ENCODE peak calls at places on chromosomes 6 and 20, in nine cellular contexts. S is mesendoderm; A is astrocyte; W is cardiac muscle cell; P is CD8-positive, alpha-beta T cell; H is A549; C is kidney; R is breast epithelium; J is neural progenitor cell. Y is an unnamed sample.
A peak's percentile ranks its signal among the peaks of the same experiment; 100 is the strongest.

GRCh38 chr6:84618836-84619235 is 145.6 kb downstream of the TBX18 start:
- DNase-seq in S (peak; percentile 90), A (peak; percentile 68), W (peak; percentile 78), P (no peak), H (no peak), C (no peak), R (no peak), J (peak; percentile 67), Y (no peak)

GRCh38 chr20:2631228-2631627 is 21.2 kb upstream of the NOP56 start:
- DNase-seq in S (peak; percentile 21), A (no peak), W (no peak), P (no peak), H (no peak), C (no peak), R (no peak), J (no peak), Y (no peak)

GRCh38 chr20:5504061-5504739 is 187.4 kb upstream of the PROKR2 start:
- DNase-seq in S (no peak), A (peak; percentile 9), W (no peak), P (no peak), H (no peak), C (peak; percentile 81), R (peak; percentile 59), J (no peak), Y (no peak)

GRCh38 chr20:6045566-6045965 is 8.3 kb downstream of the LRRN4 start:
- DNase-seq in S (no peak), A (peak; percentile 43), W (no peak), P (no peak), H (no peak), C (no peak), R (no peak), J (no peak), Y (no peak)

GRCh38 chr6:85479221-85479620 is 29.3 kb downstream of the NT5E start:
- DNase-seq in S (no peak), A (no peak), W (no peak), P (no peak), H (no peak), C (no peak), R (no peak), J (no peak), Y (no peak)

GRCh38 chr20:40563296-40563950 is 125.6 kb downstream of the MAFB start:
- DNase-seq in S (no peak), A (peak; percentile 66), W (no peak), P (no peak), H (peak; percentile 19), C (peak; percentile 95), R (peak; percentile 71), J (no peak), Y (peak; percentile 40)

GRCh38 chr6:99739526-99739925 is 132.9 kb downstream of the PRDM13 start:
- DNase-seq in S (no peak), A (no peak), W (no peak), P (no peak), H (no peak), C (no peak), R (no peak), J (no peak), Y (no peak)

GRCh38 chr6:88512951-88513350 is 346.8 kb upstream of the CNR1 start:
- DNase-seq in S (no peak), A (no peak), W (no peak), P (no peak), H (no peak), C (no peak), R (no peak), J (no peak), Y (peak; percentile 1)

GRCh38 chr6:112680076-112680475 is 332.9 kb downstream of the RFPL4B start:
- DNase-seq in S (no peak), A (no peak), W (no peak), P (no peak), H (no peak), C (no peak), R (no peak), J (no peak), Y (no peak)

GRCh38 chr6:166056637-166057036 is 111.0 kb downstream of the TBXT start:
- DNase-seq in S (no peak), A (peak; percentile 84), W (no peak), P (no peak), H (no peak), C (no peak), R (no peak), J (no peak), Y (no peak)

GRCh38 chr20:61053487-61054277 is 198.4 kb upstream of the CDH4 start:
- DNase-seq in S (no peak), A (no peak), W (no peak), P (no peak), H (no peak), C (no peak), R (no peak), J (no peak), Y (no peak)

GRCh38 chr6:90375681-90376439 is 79.2 kb upstream of the BACH2 start:
- DNase-seq in S (no peak), A (peak; percentile 92), W (no peak), P (no peak), H (no peak), C (peak; percentile 75), R (no peak), J (no peak), Y (no peak)

GRCh38 chr6:76697585-76697984 is 625.1 kb upstream of the IMPG1 start:
- DNase-seq in S (peak; percentile 86), A (no peak), W (no peak), P (no peak), H (no peak), C (no peak), R (no peak), J (peak; percentile 27), Y (peak; percentile 46)

GRCh38 chr6:147141690-147142308 is 62.4 kb upstream of the STXBP5 start:
- DNase-seq in S (peak; percentile 24), A (peak; percentile 66), W (no peak), P (no peak), H (no peak), C (no peak), R (no peak), J (no peak), Y (peak; percentile 71)

GRCh38 chr6:35391240-35391968 is 49.0 kb downstream of the PPARD start:
- DNase-seq in S (no peak), A (peak; percentile 98), W (no peak), P (no peak), H (no peak), C (no peak), R (no peak), J (no peak), Y (peak; percentile 97)

GRCh38 chr6:127582777-127583462 is 5.9 kb downstream of the C6orf58 start:
- DNase-seq in S (no peak), A (peak; percentile 71), W (no peak), P (no peak), H (peak; percentile 22), C (no peak), R (no peak), J (no peak), Y (peak; percentile 82)
- H3K4me1 ChIP-seq in S (no peaks in the 10 kb centered on the region), A (no peaks in the 10 kb centered on the region), W (no peaks in the 10 kb centered on the region), P (no peaks in the 10 kb centered on the region), H (peaks cover 12% of the 10 kb centered on the region), C (no peaks in the 10 kb centered on the region), R (no peaks in the 10 kb centered on the region), J (no peaks in the 10 kb centered on the region), Y (peaks cover 12% of the 10 kb centered on the region)

DNA sequence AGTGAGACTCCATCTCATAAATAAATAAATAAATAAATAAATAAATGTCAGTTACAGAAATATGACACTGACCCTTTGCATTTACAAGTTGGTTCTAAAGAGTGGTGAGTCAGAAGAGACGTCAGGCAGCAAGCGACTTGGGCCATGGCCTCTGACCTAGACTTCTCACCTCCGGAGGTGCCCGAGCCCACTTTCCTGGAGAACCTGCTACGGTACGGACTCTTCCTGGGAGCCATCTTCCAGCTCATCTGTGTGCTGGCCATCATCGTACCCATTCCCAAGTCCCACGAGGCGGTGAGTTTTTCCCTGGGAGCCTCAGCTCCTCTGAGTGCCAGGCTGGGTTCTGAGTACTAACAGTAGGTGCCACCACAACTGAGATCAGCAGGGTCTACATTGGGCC is 11.7 kb downstream of the MANBAL start:
- DNase-seq in S (no peak), A (no peak), W (no peak), P (no peak), H (no peak), C (no peak), R (no peak), J (no peak), Y (no peak)
- H3K4me1 ChIP-seq in S (no peaks in the 10 kb centered on the region), A (peaks cover 18% of the 10 kb centered on the region), W (peaks cover 18% of the 10 kb centered on the region), P (peaks cover 3% of the 10 kb centered on the region), H (peaks cover 56% of the 10 kb centered on the region), C (no peaks in the 10 kb centered on the region), R (no peaks in the 10 kb centered on the region), J (peaks cover 23% of the 10 kb centered on the region), Y (peaks cover 18% of the 10 kb centered on the region)

GRCh38 chr6:15248451-15249370 is 2.8 kb downstream of the JARID2 start:
- DNase-seq in S (peak; percentile 98), A (peak; percentile 91), W (peak; percentile 93), P (peak; percentile 99), H (peak; percentile 84), C (peak; percentile 98), R (peak; percentile 93), J (peak; percentile 99), Y (peak; percentile 83)

GRCh38 chr6:15249371-15250019 is 3.6 kb downstream of the JARID2 start:
- DNase-seq in S (no peak), A (no peak), W (no peak), P (no peak), H (no peak), C (no peak), R (no peak), J (peak; percentile 23), Y (no peak)

GRCh38 chr6:15252205-15252604 is 6.3 kb downstream of the JARID2 start:
- DNase-seq in S (peak; percentile 66), A (no peak), W (no peak), P (no peak), H (no peak), C (no peak), R (no peak), J (no peak), Y (no peak)

GRCh38 chr6:15247750-15248450 is 2.0 kb downstream of the JARID2 start:
- DNase-seq in S (peak; percentile 70), A (peak; percentile 63), W (peak; percentile 76), P (peak; percentile 39), H (peak; percentile 51), C (peak; percentile 90), R (peak; percentile 58), J (peak; percentile 88), Y (peak; percentile 27)

DNA sequence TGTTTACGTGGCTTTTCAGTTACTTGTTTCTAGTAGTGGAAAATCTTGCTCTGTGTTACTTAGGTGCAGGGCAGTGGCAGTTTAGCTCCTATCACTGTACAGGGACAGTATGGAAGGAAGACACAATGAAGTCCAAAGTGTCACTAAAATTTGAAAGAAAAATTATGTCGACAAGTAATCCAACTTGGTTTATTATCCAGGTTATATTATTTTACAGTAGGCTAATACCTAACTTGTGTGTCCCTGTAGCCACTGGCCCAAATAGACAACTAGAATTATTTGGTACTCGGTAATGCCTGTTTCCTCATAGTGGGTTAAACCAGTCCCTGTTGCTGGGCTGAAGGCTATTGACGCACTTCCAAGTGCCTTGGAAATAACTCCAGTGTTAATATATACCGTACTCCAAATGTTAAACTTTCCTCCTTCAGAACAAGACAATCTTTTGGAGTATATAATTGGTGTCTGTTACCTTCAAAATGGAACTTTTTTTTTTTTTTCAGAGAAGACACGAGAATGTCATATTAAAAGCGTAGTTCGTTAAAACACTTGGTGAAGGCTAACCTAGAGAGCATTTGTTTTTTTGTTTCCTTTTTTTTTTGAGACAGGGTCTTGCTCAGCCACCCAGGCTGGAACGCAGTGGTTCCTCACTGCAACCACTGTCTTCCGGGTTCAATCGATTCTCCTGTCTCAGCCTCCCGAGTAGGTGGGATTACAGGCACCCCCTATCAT is 4.7 kb downstream of the JARID2 start:
- DNase-seq in S (no peak), A (no peak), W (no peak), P (no peak), H (no peak), C (no peak), R (no peak), J (no peak), Y (no peak)
- H3K4me1 ChIP-seq in S (peaks cover 14% of the 10 kb centered on the region), A (peaks cover 9% of the 10 kb centered on the region), W (peaks cover 15% of the 10 kb centered on the region), P (peaks cover 40% of the 10 kb centered on the region), H (peaks cover 9% of the 10 kb centered on the region), C (peaks cover 8% of the 10 kb centered on the region), R (peaks cover 3% of the 10 kb centered on the region), J (peaks cover 39% of the 10 kb centered on the region), Y (peaks cover 17% of the 10 kb centered on the region)

GRCh38 chr6:33004940-33005339 is 4.5 kb downstream of the HLA-DOA start:
- DNase-seq in S (no peak), A (no peak), W (no peak), P (no peak), H (no peak), C (no peak), R (no peak), J (no peak), Y (no peak)
- H3K4me1 ChIP-seq in S (peaks cover 3% of the 10 kb centered on the region), A (peaks cover 3% of the 10 kb centered on the region), W (peaks cover 4% of the 10 kb centered on the region), P (peaks cover 17% of the 10 kb centered on the region), H (no peaks in the 10 kb centered on the region), C (peaks cover 4% of the 10 kb centered on the region), R (no peaks in the 10 kb centered on the region), J (peaks cover 11% of the 10 kb centered on the region), Y (no peaks in the 10 kb centered on the region)